ENCODE peak calls at places on chromosomes 16 and 17, in seven cellular contexts. A is posterior cingulate gyrus; W is brain microvascular endothelial cell; M is activated CD8-positive, alpha-beta T cell treated with anti-CD3 and anti-CD28 coated beads, Interleukin-2, amount 10 ng/mL, durations not matched to agents 7 days and 5 days; O is substantia nigra; I is non-pigmented ciliary epithelial cell; K is AML-193. L is an unnamed sample.

GRCh38 chr16:86519649-86520316 is 9.5 kb downstream of the FOXF1 start:
- DNase-seq in A (peak; percentile 49), W (peak; percentile 35), M (peak; percentile 59), O (peak; percentile 8), I (no peak), K (no peak), L (peak; percentile 75)

GRCh38 chr17:973053-973452 is 6.5 kb downstream of the NXN start:
- DNase-seq in A (no peak), W (no peak), M (no peak), O (no peak), I (no peak), K (no peak), L (peak; percentile 67)

GRCh38 chr16:12695454-12695853 is 108.2 kb downstream of the CPPED1 start:
- DNase-seq in A (no peak), W (no peak), M (no peak), O (no peak), I (no peak), K (no peak), L (no peak)

GRCh38 chr16:84267380-84267779 is 27.3 kb upstream of the WFDC1 start:
- DNase-seq in A (no peak), W (no peak), M (no peak), O (no peak), I (no peak), K (no peak), L (no peak)

GRCh38 chr17:57636985-57637667 is 108.0 kb downstream of the CCDC182 start:
- DNase-seq in A (no peak), W (no peak), M (no peak), O (no peak), I (no peak), K (no peak), L (peak; percentile 43)

GRCh38 chr16:66036775-66037715 is 329.4 kb upstream of the CDH5 start:
- DNase-seq in A (no peak), W (no peak), M (no peak), O (no peak), I (no peak), K (no peak), L (peak; percentile 73)

GRCh38 chr17:78963378-78963777 is 16.3 kb downstream of the LGALS3BP start:
- DNase-seq in A (no peak), W (no peak), M (no peak), O (no peak), I (no peak), K (no peak), L (no peak)

GRCh38 chr16:76309639-76310335 is 32.6 kb downstream of the CNTNAP4 start:
- DNase-seq in A (no peak), W (no peak), M (no peak), O (no peak), I (no peak), K (no peak), L (no peak)

GRCh38 chr17:4708436-4708835 is 2.0 kb upstream of the ARRB2 start:
- DNase-seq in A (no peak), W (no peak), M (peak; percentile 84), O (no peak), I (no peak), K (no peak), L (no peak)

GRCh38 chr16:50318796-50319578 is 49.8 kb downstream of the BRD7 start:
- DNase-seq in A (no peak), W (no peak), M (peak; percentile 33), O (no peak), I (no peak), K (no peak), L (no peak)

GRCh38 chr17:59746849-59747445 is 39.5 kb downstream of the VMP1 start:
- DNase-seq in A (no peak), W (no peak), M (no peak), O (no peak), I (no peak), K (peak; percentile 79), L (peak; percentile 58)

GRCh38 chr16:81843243-81843582 is 64.1 kb downstream of the PLCG2 start:
- DNase-seq in A (no peak), W (no peak), M (no peak), O (no peak), I (no peak), K (no peak), L (no peak)

GRCh38 chr16:5615868-5616642 is 518.5 kb upstream of the EEF2KMT start:
- DNase-seq in A (peak; percentile 74), W (no peak), M (peak; percentile 52), O (peak; percentile 10), I (no peak), K (peak; percentile 11), L (no peak)

GRCh38 chr17:41042953-41043352 is 1.7 kb upstream of the KRTAP1-1 start:
- DNase-seq in A (no peak), W (no peak), M (no peak), O (no peak), I (no peak), K (no peak), L (no peak)

GRCh38 chr17:72122002-72122310 is 1.1 kb downstream of the SOX9 start:
- DNase-seq in A (no peak), W (no peak), M (no peak), O (no peak), I (no peak), K (no peak), L (peak; percentile 67)

GRCh38 chr17:37301288-37301687 is 74.5 kb upstream of the C17orf78 start:
- DNase-seq in A (peak; percentile 32), W (no peak), M (no peak), O (no peak), I (no peak), K (no peak), L (peak; percentile 80)

GRCh38 chr16:13093676-13094075 is 192.3 kb downstream of the SHISA9 start:
- DNase-seq in A (no peak), W (no peak), M (no peak), O (no peak), I (no peak), K (no peak), L (no peak)

GRCh38 chr17:50534222-50534978 is 1.9 kb downstream of the EPN3 start:
- DNase-seq in A (no peak), W (no peak), M (no peak), O (no peak), I (no peak), K (no peak), L (peak; percentile 49)

GRCh38 chr17:63946440-63947363 is 14.6 kb upstream of the CD79B start:
- DNase-seq in A (peak; percentile 15), W (peak; percentile 4), M (peak; percentile 72), O (no peak), I (no peak), K (peak; percentile 61), L (peak; percentile 11)

GRCh38 chr16:69861276-69862030 is 89.7 kb upstream of the CLEC18A start:
- DNase-seq in A (no peak), W (peak; percentile 64), M (no peak), O (no peak), I (peak; percentile 54), K (no peak), L (peak; percentile 66)

GRCh38 chr17:55177159-55177913 is 87.4 kb upstream of the HLF start:
- DNase-seq in A (no peak), W (no peak), M (no peak), O (no peak), I (no peak), K (no peak), L (no peak)

GRCh38 chr17:2814499-2815341 is 18.5 kb downstream of the RAP1GAP2 start:
- DNase-seq in A (no peak), W (no peak), M (peak; percentile 96), O (no peak), I (no peak), K (peak; percentile 44), L (no peak)

GRCh38 chr16:27169511-27170071 is 33.7 kb upstream of the KDM8 start:
- DNase-seq in A (no peak), W (peak; percentile 98), M (peak; percentile 84), O (no peak), I (peak; percentile 93), K (peak; percentile 46), L (peak; percentile 99)

GRCh38 chr17:8421571-8421970 is 14.1 kb upstream of the NDEL1 start:
- DNase-seq in A (no peak), W (no peak), M (no peak), O (no peak), I (no peak), K (no peak), L (no peak)

GRCh38 chr16:66367968-66368891 is 1.7 kb downstream of the CDH5 start:
- DNase-seq in A (no peak), W (no peak), M (no peak), O (no peak), I (no peak), K (no peak), L (no peak)

GRCh38 chr17:19752216-19753048 is 4.3 kb upstream of the ALDH3A1 start:
- DNase-seq in A (no peak), W (no peak), M (no peak), O (no peak), I (no peak), K (no peak), L (no peak)

GRCh38 chr16:58970775-58971174 is 236.7 kb upstream of the GOT2 start:
- DNase-seq in A (no peak), W (no peak), M (no peak), O (no peak), I (no peak), K (no peak), L (peak; percentile 4)

GRCh38 chr16:8935989-8936388 is 27.7 kb downstream of the USP7 start:
- DNase-seq in A (no peak), W (no peak), M (no peak), O (no peak), I (no peak), K (no peak), L (no peak)

L was measured in fibroblast of lung.